ENCODE peak calls at places on chromosome 1, in six cellular contexts. F is germinal center; I is stimulated activated naive B cell treated with anti-CD40 and anti-IgM and Interleukin-4, amounts not matched to agents 10 μg/mL and 1 μg/mL and 100 μg/mL, for 72 hours; B is caudate nucleus; P is posterior vena cava; K is HFFc6. E is an unnamed sample.

GRCh38 chr1:226967665-226968064 is 27.6 kb downstream of the COQ8A start:
- DNase-seq in F (no peak), B (no peak), K (no peak), I (no peak), P (no peak), E (no peak)

GRCh38 chr1:40708750-40709099 is 17.2 kb downstream of the NFYC start:
- DNase-seq in I (no peak), B (no peak), P (no peak), K (peak; percentile 93), F (peak; percentile 83), E (no peak)

GRCh38 chr1:226737819-226738420 is 1.2 kb downstream of the ITPKB start:
- DNase-seq in P (peak; percentile 87), K (peak; percentile 6), F (no peak), I (no peak), B (no peak), E (no peak)

GRCh38 chr1:109229531-109230127 is 15.9 kb downstream of the SARS1 start:
- DNase-seq in K (no peak), I (no peak), B (no peak), P (no peak), F (no peak), E (no peak)

GRCh38 chr1:228884615-228885566 is 149.6 kb downstream of the RHOU start:
- DNase-seq in P (no peak), F (no peak), I (no peak), B (no peak), K (no peak), E (no peak)

GRCh38 chr1:209882286-209882685 is 54.5 kb downstream of the UTP25 start:
- DNase-seq in I (no peak), F (no peak), B (no peak), K (no peak), P (no peak), E (no peak)

GRCh38 chr1:166975361-166976129 is at the start of gene ILDR2:
- DNase-seq in B (peak; percentile 20), P (no peak), F (peak; percentile 82), I (peak; percentile 28), K (no peak), E (no peak)

GRCh38 chr1:103333141-103333540 is 192.4 kb upstream of the RNPC3 start:
- DNase-seq in K (no peak), B (no peak), P (no peak), I (no peak), F (no peak), E (no peak)

GRCh38 chr1:25220666-25221065 is 11.6 kb downstream of the SYF2 start:
- DNase-seq in I (no peak), F (no peak), P (no peak), B (no peak), K (no peak), E (no peak)

GRCh38 chr1:17438176-17438976 is 1.1 kb downstream of the RCC2 start:
- DNase-seq in I (peak; percentile 77), F (peak; percentile 77), K (peak; percentile 19), P (peak; percentile 92), B (no peak), E (no peak)

E was measured in GM12878.